ENCODE peak calls at places on chromosomes 11 and 22, in nine cellular contexts. One of them, this sample, is unnamed.

GRCh38 chr11:62266558-62266957 is 3.4 kb upstream of the SCGB2A2 start:
- DNase-seq in Peyer's patch: no peak
- DNase-seq in AG09319: no peak
- DNase-seq in DND-41: no peak
- DNase-seq in HCT116: no peak
- DNase-seq in suprapubic skin: no peak
- DNase-seq in MCF 10A: peak
- DNase-seq in foreskin fibroblast: peak
- DNase-seq in AG04450: no peak
- DNase-seq in this sample: no peak

GRCh38 chr11:119684361-119685072 is 44.5 kb downstream of the NECTIN1 start:
- DNase-seq in Peyer's patch: no peak
- DNase-seq in AG09319: no peak
- DNase-seq in DND-41: no peak
- DNase-seq in HCT116: no peak
- DNase-seq in suprapubic skin: no peak
- DNase-seq in MCF 10A: peak
- DNase-seq in foreskin fibroblast: peak
- DNase-seq in AG04450: peak
- DNase-seq in this sample: peak

GRCh38 chr22:39094717-39095389 is 2.2 kb upstream of the APOBEC3H start:
- DNase-seq in Peyer's patch: no peak
- DNase-seq in AG09319: no peak
- DNase-seq in DND-41: no peak
- DNase-seq in HCT116: no peak
- DNase-seq in suprapubic skin: no peak
- DNase-seq in MCF 10A: no peak
- DNase-seq in foreskin fibroblast: no peak
- DNase-seq in AG04450: no peak
- DNase-seq in this sample: no peak

GRCh38 chr11:86999859-87000753 is 37.6 kb upstream of the TMEM135 start:
- DNase-seq in Peyer's patch: no peak
- DNase-seq in AG09319: peak
- DNase-seq in DND-41: no peak
- DNase-seq in HCT116: no peak
- DNase-seq in suprapubic skin: no peak
- DNase-seq in MCF 10A: no peak
- DNase-seq in foreskin fibroblast: no peak
- DNase-seq in AG04450: no peak
- DNase-seq in this sample: peak

GRCh38 chr11:92911478-92911877 is 58.0 kb upstream of the MTNR1B start:
- DNase-seq in Peyer's patch: no peak
- DNase-seq in AG09319: no peak
- DNase-seq in DND-41: no peak
- DNase-seq in HCT116: no peak
- DNase-seq in suprapubic skin: no peak
- DNase-seq in MCF 10A: no peak
- DNase-seq in foreskin fibroblast: no peak
- DNase-seq in AG04450: no peak
- DNase-seq in this sample: no peak

GRCh38 chr22:23219787-23220484 is 39.6 kb downstream of the BCR start:
- DNase-seq in Peyer's patch: peak
- DNase-seq in AG09319: no peak
- DNase-seq in DND-41: peak
- DNase-seq in HCT116: no peak
- DNase-seq in suprapubic skin: no peak
- DNase-seq in MCF 10A: peak
- DNase-seq in foreskin fibroblast: peak
- DNase-seq in AG04450: no peak
- DNase-seq in this sample: peak

GRCh38 chr22:34798605-34799004 is 267.4 kb upstream of the ISX start:
- DNase-seq in Peyer's patch: no peak
- DNase-seq in AG09319: no peak
- DNase-seq in DND-41: no peak
- DNase-seq in HCT116: no peak
- DNase-seq in suprapubic skin: no peak
- DNase-seq in MCF 10A: no peak
- DNase-seq in foreskin fibroblast: no peak
- DNase-seq in AG04450: no peak
- DNase-seq in this sample: no peak

GRCh38 chr11:100837294-100837693 is 150.2 kb downstream of the ARHGAP42 start:
- DNase-seq in Peyer's patch: no peak
- DNase-seq in AG09319: no peak
- DNase-seq in DND-41: no peak
- DNase-seq in HCT116: no peak
- DNase-seq in suprapubic skin: no peak
- DNase-seq in MCF 10A: no peak
- DNase-seq in foreskin fibroblast: no peak
- DNase-seq in AG04450: no peak
- DNase-seq in this sample: no peak

GRCh38 chr11:3803726-3804510 is 4.4 kb upstream of the PGAP2 start:
- DNase-seq in Peyer's patch: no peak
- DNase-seq in AG09319: no peak
- DNase-seq in DND-41: no peak
- DNase-seq in HCT116: no peak
- DNase-seq in suprapubic skin: no peak
- DNase-seq in MCF 10A: no peak
- DNase-seq in foreskin fibroblast: peak
- DNase-seq in AG04450: peak
- DNase-seq in this sample: no peak

GRCh38 chr22:22918297-22918965 is 30.8 kb downstream of the IGLL5 start:
- DNase-seq in Peyer's patch: no peak
- DNase-seq in AG09319: no peak
- DNase-seq in DND-41: no peak
- DNase-seq in HCT116: no peak
- DNase-seq in suprapubic skin: no peak
- DNase-seq in MCF 10A: no peak
- DNase-seq in foreskin fibroblast: no peak
- DNase-seq in AG04450: no peak
- DNase-seq in this sample: no peak

GRCh38 chr11:119376197-119376847 is 5.2 kb downstream of the USP2 start:
- DNase-seq in Peyer's patch: no peak
- DNase-seq in AG09319: no peak
- DNase-seq in DND-41: no peak
- DNase-seq in HCT116: no peak
- DNase-seq in suprapubic skin: no peak
- DNase-seq in MCF 10A: peak
- DNase-seq in foreskin fibroblast: no peak
- DNase-seq in AG04450: no peak
- DNase-seq in this sample: no peak

GRCh38 chr22:40395607-40396006 is 25.2 kb downstream of the SGSM3 start:
- DNase-seq in Peyer's patch: no peak
- DNase-seq in AG09319: no peak
- DNase-seq in DND-41: no peak
- DNase-seq in HCT116: no peak
- DNase-seq in suprapubic skin: no peak
- DNase-seq in MCF 10A: no peak
- DNase-seq in foreskin fibroblast: no peak
- DNase-seq in AG04450: no peak
- DNase-seq in this sample: no peak

GRCh38 chr11:10807629-10808552 is 835 bp downstream of the EIF4G2 start:
- DNase-seq in Peyer's patch: peak
- DNase-seq in AG09319: peak
- DNase-seq in DND-41: peak
- DNase-seq in HCT116: no peak
- DNase-seq in suprapubic skin: peak
- DNase-seq in MCF 10A: peak
- DNase-seq in foreskin fibroblast: no peak
- DNase-seq in AG04450: no peak
- DNase-seq in this sample: peak

GRCh38 chr22:32527756-32528155 is 53.1 kb downstream of the FBXO7 start:
- DNase-seq in Peyer's patch: no peak
- DNase-seq in AG09319: no peak
- DNase-seq in DND-41: no peak
- DNase-seq in HCT116: no peak
- DNase-seq in suprapubic skin: no peak
- DNase-seq in MCF 10A: no peak
- DNase-seq in foreskin fibroblast: no peak
- DNase-seq in AG04450: no peak
- DNase-seq in this sample: no peak

GRCh38 chr11:13963169-13963948 is 836 bp downstream of the SPON1 start:
- DNase-seq in Peyer's patch: no peak
- DNase-seq in AG09319: no peak
- DNase-seq in DND-41: no peak
- DNase-seq in HCT116: no peak
- DNase-seq in suprapubic skin: no peak
- DNase-seq in MCF 10A: no peak
- DNase-seq in foreskin fibroblast: no peak
- DNase-seq in AG04450: no peak
- DNase-seq in this sample: no peak

GRCh38 chr11:9061807-9062206 is 29.6 kb downstream of the SCUBE2 start:
- DNase-seq in Peyer's patch: no peak
- DNase-seq in AG09319: no peak
- DNase-seq in DND-41: no peak
- DNase-seq in HCT116: no peak
- DNase-seq in suprapubic skin: no peak
- DNase-seq in MCF 10A: no peak
- DNase-seq in foreskin fibroblast: no peak
- DNase-seq in AG04450: no peak
- DNase-seq in this sample: no peak

GRCh38 chr22:22884888-22885840 is 2.5 kb upstream of the IGLL5 start:
- DNase-seq in Peyer's patch: peak
- DNase-seq in AG09319: no peak
- DNase-seq in DND-41: peak
- DNase-seq in HCT116: no peak
- DNase-seq in suprapubic skin: peak
- DNase-seq in MCF 10A: no peak
- DNase-seq in foreskin fibroblast: no peak
- DNase-seq in AG04450: no peak
- DNase-seq in this sample: no peak

GRCh38 chr22:37647928-37648327 is 8.5 kb downstream of the SH3BP1 start:
- DNase-seq in Peyer's patch: no peak
- DNase-seq in AG09319: no peak
- DNase-seq in DND-41: no peak
- DNase-seq in HCT116: peak
- DNase-seq in suprapubic skin: no peak
- DNase-seq in MCF 10A: no peak
- DNase-seq in foreskin fibroblast: no peak
- DNase-seq in AG04450: no peak
- DNase-seq in this sample: no peak

GRCh38 chr11:33257897-33258630 is 883 bp downstream of the HIPK3 start:
- DNase-seq in Peyer's patch: peak
- DNase-seq in AG09319: peak
- DNase-seq in DND-41: peak
- DNase-seq in HCT116: peak
- DNase-seq in suprapubic skin: peak
- DNase-seq in MCF 10A: peak
- DNase-seq in foreskin fibroblast: peak
- DNase-seq in AG04450: peak
- DNase-seq in this sample: peak
- TF ChIP-seq CTCF in Peyer's patch: no peak
- TF ChIP-seq CTCF in AG09319: peak
- TF ChIP-seq CTCF in DND-41: peak
- TF ChIP-seq CTCF in HCT116: peak
- TF ChIP-seq CTCF in suprapubic skin: no peak
- TF ChIP-seq CTCF in MCF 10A: no peak
- TF ChIP-seq CTCF in foreskin fibroblast: peak
- TF ChIP-seq CTCF in AG04450: peak
- TF ChIP-seq CTCF in this sample: no peak

DNA sequence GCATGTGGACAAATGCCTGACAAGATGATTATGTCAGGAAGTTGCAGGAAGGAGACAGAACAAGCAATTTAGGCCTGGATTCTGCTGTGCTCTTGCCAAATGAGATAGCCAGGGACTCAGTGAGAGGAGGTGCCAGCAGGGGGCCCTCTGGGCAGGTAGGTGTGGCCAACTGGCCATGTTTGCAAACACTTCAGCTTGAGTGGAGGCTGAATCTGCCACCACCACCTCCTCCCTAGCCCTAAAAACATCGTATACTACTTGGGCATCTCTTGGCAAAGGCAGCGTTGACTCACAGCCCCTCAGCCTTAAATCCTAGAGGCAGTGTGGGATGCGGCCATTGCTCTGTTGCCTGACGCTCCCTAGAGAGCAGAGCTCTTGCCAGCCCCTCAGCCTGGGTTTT is 95.1 kb upstream of the PLET1 start:
- DNase-seq in Peyer's patch: no peak
- DNase-seq in AG09319: no peak
- DNase-seq in DND-41: peak
- DNase-seq in HCT116: peak
- DNase-seq in suprapubic skin: no peak
- DNase-seq in MCF 10A: peak
- DNase-seq in foreskin fibroblast: no peak
- DNase-seq in AG04450: no peak
- DNase-seq in this sample: peak
- TF ChIP-seq CTCF in Peyer's patch: no peak
- TF ChIP-seq CTCF in AG09319: peak
- TF ChIP-seq CTCF in DND-41: peak
- TF ChIP-seq CTCF in HCT116: peak
- TF ChIP-seq CTCF in suprapubic skin: no peak
- TF ChIP-seq CTCF in MCF 10A: no peak
- TF ChIP-seq CTCF in foreskin fibroblast: peak
- TF ChIP-seq CTCF in AG04450: peak
- TF ChIP-seq CTCF in this sample: no peak

GRCh38 chr11:75815345-75815983 is 454 bp downstream of the UVRAG start:
- DNase-seq in Peyer's patch: peak
- DNase-seq in AG09319: peak
- DNase-seq in DND-41: peak
- DNase-seq in HCT116: no peak
- DNase-seq in suprapubic skin: no peak
- DNase-seq in MCF 10A: no peak
- DNase-seq in foreskin fibroblast: no peak
- DNase-seq in AG04450: no peak
- DNase-seq in this sample: peak
- TF ChIP-seq CTCF in Peyer's patch: no peak
- TF ChIP-seq CTCF in AG09319: no peak
- TF ChIP-seq CTCF in DND-41: no peak
- TF ChIP-seq CTCF in HCT116: no peak
- TF ChIP-seq CTCF in suprapubic skin: no peak
- TF ChIP-seq CTCF in MCF 10A: peak
- TF ChIP-seq CTCF in foreskin fibroblast: no peak
- TF ChIP-seq CTCF in AG04450: no peak
- TF ChIP-seq CTCF in this sample: no peak

GRCh38 chr11:34356918-34357645 is 728 bp downstream of the ABTB2 start:
- DNase-seq in Peyer's patch: peak
- DNase-seq in AG09319: no peak
- DNase-seq in DND-41: no peak
- DNase-seq in HCT116: no peak
- DNase-seq in suprapubic skin: peak
- DNase-seq in MCF 10A: peak
- DNase-seq in foreskin fibroblast: no peak
- DNase-seq in AG04450: no peak
- DNase-seq in this sample: peak

GRCh38 chr11:34358258-34358665 is 452 bp upstream of the ABTB2 start:
- DNase-seq in Peyer's patch: peak
- DNase-seq in AG09319: no peak
- DNase-seq in DND-41: no peak
- DNase-seq in HCT116: peak
- DNase-seq in suprapubic skin: no peak
- DNase-seq in MCF 10A: peak
- DNase-seq in foreskin fibroblast: no peak
- DNase-seq in AG04450: no peak
- DNase-seq in this sample: peak

GRCh38 chr11:34356576-34356917 is 1.3 kb downstream of the ABTB2 start:
- DNase-seq in Peyer's patch: no peak
- DNase-seq in AG09319: no peak
- DNase-seq in DND-41: no peak
- DNase-seq in HCT116: no peak
- DNase-seq in suprapubic skin: no peak
- DNase-seq in MCF 10A: no peak
- DNase-seq in foreskin fibroblast: no peak
- DNase-seq in AG04450: no peak
- DNase-seq in this sample: peak

GRCh38 chr11:34358666-34359547 is 1.1 kb upstream of the ABTB2 start:
- DNase-seq in Peyer's patch: peak
- DNase-seq in AG09319: no peak
- DNase-seq in DND-41: peak
- DNase-seq in HCT116: peak
- DNase-seq in suprapubic skin: peak
- DNase-seq in MCF 10A: peak
- DNase-seq in foreskin fibroblast: peak
- DNase-seq in AG04450: no peak
- DNase-seq in this sample: peak

GRCh38 chr11:34357646-34358257 is at the start of gene ABTB2:
- DNase-seq in Peyer's patch: peak
- DNase-seq in AG09319: peak
- DNase-seq in DND-41: peak
- DNase-seq in HCT116: peak
- DNase-seq in suprapubic skin: peak
- DNase-seq in MCF 10A: peak
- DNase-seq in foreskin fibroblast: peak
- DNase-seq in AG04450: peak
- DNase-seq in this sample: peak
- TF ChIP-seq CTCF in Peyer's patch: no peak
- TF ChIP-seq CTCF in AG09319: no peak
- TF ChIP-seq CTCF in DND-41: no peak
- TF ChIP-seq CTCF in HCT116: no peak
- TF ChIP-seq CTCF in suprapubic skin: no peak
- TF ChIP-seq CTCF in MCF 10A: no peak
- TF ChIP-seq CTCF in foreskin fibroblast: no peak
- TF ChIP-seq CTCF in AG04450: no peak
- TF ChIP-seq CTCF in this sample: no peak